ENCODE peak calls at places on chromosomes 7 and 10, in seven cellular contexts. N is GM23338, G is A549, Y is HepG2, P is K562, D is HCT116, R is HL-60. L is an unnamed sample.

GRCh38 chr7:7911339-7911738 is 57.3 kb upstream of the GLCCI1 start:
- DNase-seq in Y (peak; percentile 94), D (no peak), N (peak; percentile 88), G (peak; percentile 54), P (no peak), R (no peak), L (no peak)

GRCh38 chr7:98399462-98399861 is 1.4 kb downstream of the BAIAP2L1 start:
- DNase-seq in P (no peak), Y (no peak), R (no peak), G (no peak), D (no peak), N (no peak), L (no peak)

GRCh38 chr7:50826371-50827172 is 43.9 kb upstream of the GRB10 start:
- DNase-seq in N (no peak), Y (peak; percentile 78), R (no peak), G (peak; percentile 90), P (no peak), D (peak; percentile 55), L (peak; percentile 98)

GRCh38 chr10:96374639-96374984 is 15.8 kb upstream of the OPALIN start:
- DNase-seq in D (no peak), N (peak; percentile 71), P (peak; percentile 25), G (no peak), Y (no peak), R (no peak), L (no peak)

GRCh38 chr7:127391591-127392181 is 822 bp downstream of the ZNF800 start:
- DNase-seq in G (peak; percentile 33), Y (no peak), N (peak; percentile 53), R (peak; percentile 50), P (no peak), D (no peak), L (no peak)

GRCh38 chr7:146096994-146097393 is 19.6 kb upstream of the CNTNAP2 start:
- DNase-seq in R (peak; percentile 17), G (no peak), D (no peak), N (peak; percentile 64), P (no peak), Y (no peak), L (no peak)

GRCh38 chr7:148480479-148481146 is 110.0 kb upstream of the C7orf33 start:
- DNase-seq in G (no peak), Y (no peak), P (no peak), N (no peak), R (no peak), D (no peak), L (no peak)

GRCh38 chr7:31948041-31948440 is 122.2 kb downstream of the PDE1C start:
- DNase-seq in N (no peak), P (no peak), R (no peak), D (no peak), G (peak; percentile 92), Y (peak; percentile 70), L (no peak)

GRCh38 chr7:79454325-79454960 is 976 bp upstream of the MAGI2 start:
- DNase-seq in N (peak; percentile 52), Y (no peak), G (no peak), D (no peak), P (no peak), R (no peak), L (no peak)

GRCh38 chr7:159195926-159196325 is 51.3 kb upstream of the VIPR2 start:
- DNase-seq in Y (no peak), R (no peak), G (no peak), N (no peak), D (no peak), P (no peak), L (no peak)

GRCh38 chr7:101678713-101679112 is 49.6 kb upstream of the MYL10 start:
- DNase-seq in D (no peak), N (no peak), R (no peak), P (no peak), G (no peak), Y (no peak), L (no peak)

GRCh38 chr10:80501913-80502521 is 35.7 kb upstream of the SH2D4B start:
- DNase-seq in G (peak; percentile 72), Y (no peak), D (no peak), R (no peak), P (no peak), N (no peak), L (no peak)

GRCh38 chr10:31288001-31288400 is 31.0 kb upstream of the ZEB1 start:
- DNase-seq in P (no peak), Y (no peak), R (no peak), D (no peak), N (no peak), G (no peak), L (no peak)

GRCh38 chr10:17474595-17474994 is 20.2 kb upstream of the ST8SIA6 start:
- DNase-seq in P (peak; percentile 30), D (peak; percentile 21), R (no peak), G (peak; percentile 9), Y (no peak), N (no peak), L (no peak)

GRCh38 chr7:156474241-156474743 is 166.3 kb upstream of the RNF32 start:
- DNase-seq in Y (peak; percentile 91), P (no peak), G (peak; percentile 25), D (no peak), R (peak; percentile 23), N (no peak), L (peak; percentile 55)

GRCh38 chr10:114749545-114749944 is 72.0 kb upstream of the FHIP2A start:
- DNase-seq in P (peak; percentile 33), R (no peak), N (no peak), D (no peak), G (no peak), Y (no peak), L (no peak)

GRCh38 chr10:29470355-29470705 is 164.4 kb downstream of the SVIL start:
- DNase-seq in Y (no peak), P (peak; percentile 59), D (no peak), N (peak; percentile 78), R (peak; percentile 1), G (peak; percentile 39), L (no peak)

GRCh38 chr10:91976324-91977051 is 52.9 kb downstream of the BTAF1 start:
- DNase-seq in R (no peak), D (no peak), N (no peak), P (no peak), Y (no peak), G (no peak), L (no peak)

GRCh38 chr10:3805791-3806381 is 20.9 kb upstream of the KLF6 start:
- DNase-seq in Y (no peak), P (peak; percentile 67), D (peak; percentile 51), R (no peak), N (no peak), G (peak; percentile 67), L (no peak)

GRCh38 chr10:96743988-96744585 is 23.8 kb upstream of the PIK3AP1 start:
- DNase-seq in D (no peak), P (no peak), Y (peak; percentile 44), R (peak; percentile 36), N (peak; percentile 50), G (no peak), L (no peak)

GRCh38 chr10:78337646-78338391 is 304.2 kb downstream of the RPS24 start:
- DNase-seq in D (no peak), Y (no peak), G (no peak), N (no peak), P (no peak), R (no peak), L (no peak)

DNA sequence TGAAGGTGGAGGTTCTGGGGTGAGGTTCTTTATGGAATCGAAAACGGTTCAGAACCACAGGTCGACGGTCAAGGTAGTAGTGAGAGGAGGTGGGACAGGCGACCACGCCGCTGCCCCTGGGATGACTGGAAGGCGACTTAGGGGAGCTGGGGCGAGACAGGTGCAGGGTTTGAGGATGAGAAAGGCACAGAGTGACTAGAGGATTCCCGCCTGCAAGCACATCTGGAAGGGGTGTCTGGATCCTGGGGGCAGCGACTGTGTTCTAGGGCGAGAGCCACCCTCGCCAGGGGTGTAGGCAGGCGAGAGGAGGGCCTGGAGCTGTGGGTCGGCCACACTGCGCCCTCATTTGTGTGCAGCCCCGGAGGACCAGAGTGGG is 468 bp upstream of the IRF5 start:
- DNase-seq in P (no peak), G (no peak), R (no peak), Y (no peak), N (no peak), D (no peak), L (no peak)
- TF ChIP-seq REST in P (no peak), G (no peak), R (no peak), Y (no peak), N (no peak), D (no peak), L (no peak)

GRCh38 chr10:70069346-70069745 is 16.7 kb downstream of the MACROH2A2 start:
- DNase-seq in D (no peak), Y (no peak), N (no peak), G (no peak), P (no peak), R (no peak), L (no peak)
- TF ChIP-seq REST in D (no peak), Y (no peak), N (no peak), G (no peak), P (no peak), R (no peak), L (no peak)

GRCh38 chr7:107394301-107394700 is 75.6 kb upstream of the GPR22 start:
- DNase-seq in R (no peak), N (no peak), P (no peak), D (no peak), Y (no peak), G (no peak), L (no peak)

GRCh38 chr7:107387573-107388219 is 82.2 kb upstream of the GPR22 start:
- DNase-seq in P (no peak), Y (no peak), D (no peak), G (no peak), N (peak; percentile 3), R (no peak), L (no peak)

GRCh38 chr7:107388604-107389003 is 81.3 kb upstream of the GPR22 start:
- DNase-seq in N (no peak), G (no peak), Y (no peak), P (no peak), R (no peak), D (no peak), L (no peak)

GRCh38 chr7:107392811-107393210 is 77.0 kb upstream of the GPR22 start:
- DNase-seq in N (no peak), P (no peak), G (no peak), Y (no peak), D (no peak), R (no peak), L (no peak)

GRCh38 chr7:107390921-107391320 is 78.9 kb upstream of the GPR22 start:
- DNase-seq in N (peak; percentile 26), D (no peak), P (no peak), R (no peak), G (no peak), Y (peak; percentile 6), L (no peak)
- TF ChIP-seq REST in N (no peak), D (no peak), P (no peak), R (no peak), G (no peak), Y (no peak), L (no peak)

GRCh38 chr7:27750336-27750735 is 10.4 kb downstream of the TAX1BP1 start:
- DNase-seq in N (no peak), D (no peak), R (no peak), P (no peak), G (no peak), Y (no peak), L (no peak)

GRCh38 chr7:27746978-27747377 is 7.0 kb downstream of the TAX1BP1 start:
- DNase-seq in R (no peak), G (no peak), P (no peak), N (no peak), D (no peak), Y (no peak), L (no peak)

GRCh38 chr7:27751888-27752660 is 12.1 kb downstream of the TAX1BP1 start:
- DNase-seq in Y (no peak), G (no peak), N (no peak), R (no peak), D (no peak), P (no peak), L (no peak)

GRCh38 chr7:27745064-27745583 is 5.2 kb downstream of the TAX1BP1 start:
- DNase-seq in D (peak; percentile 48), N (peak; percentile 87), Y (peak; percentile 92), G (peak; percentile 90), P (no peak), R (peak; percentile 37), L (peak; percentile 42)

GRCh38 chr7:27747969-27748368 is 8.0 kb downstream of the TAX1BP1 start:
- DNase-seq in G (no peak), P (no peak), N (no peak), D (no peak), R (no peak), Y (no peak), L (no peak)
- TF ChIP-seq REST in G (no peak), P (no peak), N (no peak), D (no peak), R (no peak), Y (no peak), L (no peak)

L was measured in Panc1.